ENCODE peak calls at places on chromosomes 12 and 14, in seven cellular contexts. G is mesendoderm, U is H9, S is trophoblast cell, Q is IMR-90, D is neuronal stem cell, Y is H1. O is an unnamed sample.

GRCh38 chr14:99268776-99269510 is 3.1 kb downstream of the BCL11B start:
- DNase-seq in G (no peak), S (no peak), U (peak), D (no peak), Q (no peak), Y (no peak), O (no peak)

GRCh38 chr14:77230914-77231313 is 40.1 kb downstream of the NGB start:
- DNase-seq in Q (no peak), Y (no peak), D (no peak), S (no peak), G (no peak), U (no peak), O (no peak)

GRCh38 chr14:37436519-37436918 is 158.5 kb downstream of the FOXA1 start:
- DNase-seq in G (no peak), Q (no peak), U (no peak), S (no peak), D (no peak), Y (no peak), O (no peak)

GRCh38 chr14:95885866-95886265 is 9.2 kb downstream of the TUNAR start:
- DNase-seq in Y (no peak), S (no peak), G (no peak), U (no peak), D (no peak), Q (no peak), O (no peak)

GRCh38 chr14:36655054-36655381 is 6.6 kb upstream of the PAX9 start:
- DNase-seq in U (peak), Y (no peak), G (peak), Q (no peak), D (no peak), S (no peak), O (no peak)

GRCh38 chr14:101556566-101557320 is 4.6 kb upstream of the DIO3 start:
- DNase-seq in U (no peak), S (no peak), D (no peak), G (no peak), Q (no peak), Y (no peak), O (no peak)

GRCh38 chr12:10705655-10706054 is 17.5 kb downstream of the YBX3 start:
- DNase-seq in Y (no peak), Q (peak), G (no peak), S (no peak), D (no peak), U (no peak), O (no peak)

GRCh38 chr12:53191885-53192530 is 11.3 kb upstream of the CSAD start:
- DNase-seq in S (no peak), Y (no peak), D (no peak), U (no peak), Q (no peak), G (no peak), O (no peak)

GRCh38 chr12:22283006-22283506 is 51.5 kb downstream of the ST8SIA1 start:
- DNase-seq in G (no peak), Y (no peak), D (no peak), Q (peak), U (no peak), S (no peak), O (peak)

GRCh38 chr12:62631531-62632520 is 165.2 kb downstream of the MON2 start:
- DNase-seq in Q (peak), U (peak), Y (peak), S (no peak), D (peak), G (peak), O (peak)

GRCh38 chr12:28489256-28489655 is 299.0 kb downstream of the CCDC91 start:
- DNase-seq in Y (no peak), G (no peak), S (no peak), U (no peak), D (no peak), Q (peak), O (no peak)

GRCh38 chr14:32939254-32940065 is 781 bp downstream of the NPAS3 start:
- DNase-seq in S (peak), G (peak), Q (peak), U (peak), Y (peak), D (peak), O (peak)

GRCh38 chr12:94073441-94074051 is 74.8 kb upstream of the PLXNC1 start:
- DNase-seq in Q (peak), Y (no peak), G (no peak), U (no peak), D (no peak), S (no peak), O (no peak)

GRCh38 chr12:56165369-56165768 is 7.2 kb downstream of the MYL6 start:
- DNase-seq in D (no peak), S (peak), Y (no peak), U (no peak), G (no peak), Q (no peak), O (no peak)

GRCh38 chr12:3122841-3123678 is 45.9 kb downstream of the TSPAN9 start:
- DNase-seq in Q (peak), U (peak), D (no peak), S (no peak), Y (no peak), G (peak), O (peak)

GRCh38 chr12:63084501-63084900 is 66.5 kb downstream of the AVPR1A start:
- DNase-seq in D (no peak), Y (no peak), U (no peak), Q (no peak), S (no peak), G (no peak), O (no peak)

GRCh38 chr14:64704145-64704742 is at the start of gene PLEKHG3:
- DNase-seq in Q (peak), U (peak), D (peak), G (peak), Y (peak), S (peak), O (peak)

GRCh38 chr12:6182279-6182898 is 17.8 kb upstream of the CD9 start:
- DNase-seq in D (no peak), G (no peak), S (peak), U (peak), Y (no peak), Q (peak), O (peak)

GRCh38 chr14:79643132-79643531 is 568.2 kb downstream of the DIO2 start:
- DNase-seq in D (no peak), Q (no peak), S (no peak), U (no peak), G (no peak), Y (no peak), O (no peak)

GRCh38 chr12:6318440-6318879 is 8.0 kb downstream of the PLEKHG6 start:
- DNase-seq in U (no peak), D (no peak), G (no peak), S (no peak), Y (no peak), Q (no peak), O (no peak)

GRCh38 chr12:6172086-6172485 is 28.1 kb upstream of the CD9 start:
- DNase-seq in S (peak), G (no peak), U (no peak), Y (no peak), D (no peak), Q (no peak), O (no peak)

GRCh38 chr12:54431911-54432814 is 13.1 kb upstream of the ITGA5 start:
- DNase-seq in Y (no peak), U (peak), Q (peak), D (no peak), S (peak), G (peak), O (peak)

GRCh38 chr12:103808239-103808880 is 32.7 kb downstream of the NT5DC3 start:
- DNase-seq in U (no peak), S (no peak), Y (no peak), G (no peak), D (no peak), Q (no peak), O (no peak)

GRCh38 chr12:29176951-29177350 is 27.9 kb downstream of the FAR2 start:
- DNase-seq in U (no peak), D (no peak), Y (no peak), G (no peak), S (no peak), Q (peak), O (peak)

GRCh38 chr12:14403711-14404164 is 38.3 kb downstream of the ATF7IP start:
- DNase-seq in U (no peak), Q (peak), S (no peak), G (no peak), D (no peak), Y (no peak), O (peak)

GRCh38 chr12:76558684-76559276 is 791 bp downstream of the OSBPL8 start:
- DNase-seq in U (peak), D (peak), Q (peak), Y (no peak), S (peak), G (peak), O (peak)

GRCh38 chr12:107458163-107458562 is 227.4 kb upstream of the PWP1 start:
- DNase-seq in D (no peak), Y (no peak), G (no peak), S (no peak), U (no peak), Q (no peak), O (no peak)

GRCh38 chr12:89768586-89769482 is 60.2 kb upstream of the ATP2B1 start:
- DNase-seq in Y (no peak), Q (peak), D (no peak), S (peak), G (no peak), U (no peak), O (peak)

GRCh38 chr12:3263282-3263681 is 186.1 kb downstream of the TSPAN9 start:
- DNase-seq in D (no peak), Q (no peak), Y (no peak), G (no peak), S (no peak), U (no peak), O (no peak)

GRCh38 chr12:114447274-114447716 is 41.4 kb upstream of the TBX5 start:
- DNase-seq in Q (no peak), D (no peak), S (no peak), G (peak), U (peak), Y (peak), O (no peak)

GRCh38 chr14:95156765-95157194 is 549 bp downstream of the DICER1 start:
- DNase-seq in S (peak), D (no peak), U (peak), G (no peak), Y (peak), Q (peak), O (no peak)

GRCh38 chr12:120093336-120093591 is 23.3 kb downstream of the RAB35 start:
- DNase-seq in G (no peak), U (no peak), Y (no peak), S (no peak), Q (no peak), D (no peak), O (no peak)

GRCh38 chr12:130439250-130439649 is 101.6 kb downstream of the PIWIL1 start:
- DNase-seq in G (no peak), Y (no peak), D (no peak), Q (no peak), U (no peak), S (no peak), O (no peak)

GRCh38 chr12:19546611-19547162 is 107.4 kb downstream of the AEBP2 start:
- DNase-seq in U (no peak), Y (no peak), G (no peak), D (no peak), S (no peak), Q (peak), O (peak)

GRCh38 chr14:32102152-32102787 is 25.2 kb downstream of the ARHGAP5 start:
- DNase-seq in D (no peak), S (no peak), Y (no peak), Q (no peak), U (no peak), G (no peak), O (no peak)

GRCh38 chr14:64289571-64289970 is 4.6 kb downstream of the ESR2 start:
- DNase-seq in S (no peak), Y (no peak), G (no peak), U (no peak), D (no peak), Q (no peak), O (no peak)

GRCh38 chr12:132376464-132376830 is 47.1 kb upstream of the GALNT9 start:
- DNase-seq in S (no peak), U (no peak), G (no peak), Y (no peak), Q (no peak), D (no peak), O (no peak)

GRCh38 chr14:77991128-77991772 is 178.9 kb upstream of the NRXN3 start:
- DNase-seq in Y (no peak), S (no peak), Q (no peak), U (no peak), G (peak), D (no peak), O (no peak)

DNA sequence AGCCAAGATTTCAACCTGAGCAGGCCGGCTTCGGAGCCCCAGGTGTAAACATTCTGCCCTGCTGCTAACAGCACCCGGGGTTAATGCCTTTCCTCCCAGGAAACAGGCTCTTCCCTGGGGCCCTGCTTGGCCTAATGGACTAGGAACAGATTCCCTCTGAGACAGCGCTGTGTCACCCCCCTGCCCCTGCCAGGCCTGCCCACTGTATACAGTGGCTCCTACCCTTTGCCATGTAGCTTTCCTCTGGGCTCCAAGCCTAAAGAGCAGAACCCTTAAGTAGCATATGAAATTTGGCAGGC is 28.3 kb upstream of the BCDIN3D start:
- DNase-seq in Y (peak), U (no peak), G (no peak), Q (no peak), D (no peak), S (no peak), O (no peak)
- H3K23ac ChIP-seq in Y (no peak), U (no peak), G (no peak), Q (no peak), D (no peak), S (no peak), O (no peak)

GRCh38 chr14:62138593-62138992 is 376.4 kb downstream of the SNAPC1 start:
- DNase-seq in Y (no peak), D (no peak), Q (peak), G (peak), U (no peak), S (no peak), O (no peak)
- H3K23ac ChIP-seq in Y (no peak), D (no peak), Q (no peak), G (no peak), U (no peak), S (no peak), O (no peak)

GRCh38 chr14:105203701-105204100 is 22.6 kb upstream of the NUDT14 start:
- DNase-seq in Y (no peak), U (no peak), Q (no peak), G (no peak), S (no peak), D (no peak), O (no peak)
- H3K23ac ChIP-seq in Y (no peak), U (no peak), Q (no peak), G (no peak), S (no peak), D (peak), O (no peak)

DNA sequence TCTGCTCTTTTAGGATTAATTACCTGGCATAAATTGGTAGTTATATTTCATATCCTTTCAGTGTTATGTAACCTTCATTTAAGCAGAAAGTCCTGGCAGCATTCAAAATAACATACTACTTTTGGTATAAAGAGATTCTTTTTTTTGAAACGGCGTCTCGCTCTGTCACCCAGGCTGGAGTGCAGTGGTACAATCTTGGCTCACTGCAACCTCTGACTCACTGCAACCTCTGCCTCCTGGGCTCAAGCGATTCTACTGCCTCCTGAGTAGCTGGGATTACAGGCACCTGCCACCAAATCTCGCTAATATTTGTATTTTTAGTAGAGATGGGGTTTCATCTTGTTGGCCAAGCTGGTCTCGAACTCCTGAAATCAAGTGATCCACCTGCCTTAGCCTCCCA is 9.2 kb downstream of the KTN1 start:
- DNase-seq in S (no peak), Q (no peak), D (no peak), Y (no peak), U (no peak), G (no peak), O (no peak)
- H3K23ac ChIP-seq in S (no peak), Q (no peak), D (no peak), Y (no peak), U (no peak), G (no peak), O (no peak)

GRCh38 chr14:102939820-102940561 is 17.5 kb downstream of the AMN start:
- DNase-seq in Q (no peak), U (no peak), Y (no peak), S (no peak), D (no peak), G (no peak), O (no peak)

GRCh38 chr14:102938191-102938590 is 15.7 kb downstream of the AMN start:
- DNase-seq in D (no peak), G (no peak), Y (no peak), S (no peak), U (peak), Q (no peak), O (no peak)

GRCh38 chr14:102937331-102938175 is 15.1 kb downstream of the AMN start:
- DNase-seq in S (no peak), U (no peak), G (no peak), D (no peak), Y (no peak), Q (no peak), O (no peak)

GRCh38 chr14:102940729-102941362 is 18.4 kb downstream of the AMN start:
- DNase-seq in D (no peak), U (no peak), G (no peak), Y (no peak), Q (no peak), S (no peak), O (no peak)

GRCh38 chr14:102939329-102939728 is 16.9 kb downstream of the AMN start:
- DNase-seq in Q (no peak), D (no peak), G (no peak), U (no peak), Y (no peak), S (no peak), O (no peak)
- H3K23ac ChIP-seq in Q (no peak), D (no peak), G (no peak), U (no peak), Y (no peak), S (no peak), O (no peak)

GRCh38 chr12:95073698-95074520 is 491 bp upstream of the NR2C1 start:
- DNase-seq in Y (no peak), G (no peak), Q (no peak), S (peak), U (peak), D (no peak), O (no peak)

GRCh38 chr12:95070378-95070777 is 3.0 kb downstream of the NR2C1 start:
- DNase-seq in Q (no peak), S (no peak), U (no peak), D (no peak), Y (no peak), G (no peak), O (no peak)

GRCh38 chr12:95077341-95077740 is 3.9 kb upstream of the NR2C1 start:
- DNase-seq in D (no peak), S (no peak), Y (no peak), G (no peak), U (no peak), Q (no peak), O (no peak)

GRCh38 chr12:95072900-95073697 is at the start of gene NR2C1:
- DNase-seq in U (peak), Q (peak), G (peak), Y (peak), D (peak), S (peak), O (peak)

DNA sequence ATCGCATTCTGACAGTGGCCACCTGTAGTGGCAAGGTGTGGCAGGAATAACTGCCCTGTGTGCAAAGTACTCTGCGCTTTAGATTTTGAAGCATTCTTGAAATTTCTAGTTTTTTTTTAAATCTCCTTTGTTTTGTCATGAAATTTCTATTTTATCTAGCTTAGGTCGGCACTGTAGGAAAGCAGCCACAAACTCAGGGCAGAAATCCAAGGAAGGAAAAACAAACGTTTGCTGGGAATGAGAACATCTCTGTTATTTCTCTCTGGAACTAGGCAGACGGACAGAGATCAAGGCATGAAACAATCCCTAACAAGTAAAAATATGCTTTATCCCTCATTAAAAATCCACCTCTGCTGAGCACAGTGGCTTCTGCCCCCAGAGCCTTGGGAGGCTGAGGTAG is 1.3 kb upstream of the NR2C1 start:
- DNase-seq in S (no peak), Q (no peak), G (no peak), Y (no peak), D (no peak), U (no peak), O (no peak)
- H3K23ac ChIP-seq in S (no peak), Q (no peak), G (no peak), Y (no peak), D (no peak), U (no peak), O (no peak)

GRCh38 chr12:57198329-57198728 is 18.3 kb upstream of the NXPH4 start:
- DNase-seq in S (no peak), Y (no peak), U (no peak), Q (no peak), G (no peak), D (no peak), O (no peak)

GRCh38 chr12:57196439-57196838 is 20.2 kb upstream of the NXPH4 start:
- DNase-seq in D (no peak), U (no peak), Y (no peak), S (no peak), Q (no peak), G (no peak), O (no peak)

GRCh38 chr12:57195186-57195585 is 21.4 kb upstream of the NXPH4 start:
- DNase-seq in D (no peak), S (no peak), G (no peak), U (no peak), Q (no peak), Y (no peak), O (no peak)

GRCh38 chr12:57195655-57196371 is 20.8 kb upstream of the NXPH4 start:
- DNase-seq in S (no peak), D (no peak), Q (no peak), Y (no peak), U (no peak), G (no peak), O (no peak)

DNA sequence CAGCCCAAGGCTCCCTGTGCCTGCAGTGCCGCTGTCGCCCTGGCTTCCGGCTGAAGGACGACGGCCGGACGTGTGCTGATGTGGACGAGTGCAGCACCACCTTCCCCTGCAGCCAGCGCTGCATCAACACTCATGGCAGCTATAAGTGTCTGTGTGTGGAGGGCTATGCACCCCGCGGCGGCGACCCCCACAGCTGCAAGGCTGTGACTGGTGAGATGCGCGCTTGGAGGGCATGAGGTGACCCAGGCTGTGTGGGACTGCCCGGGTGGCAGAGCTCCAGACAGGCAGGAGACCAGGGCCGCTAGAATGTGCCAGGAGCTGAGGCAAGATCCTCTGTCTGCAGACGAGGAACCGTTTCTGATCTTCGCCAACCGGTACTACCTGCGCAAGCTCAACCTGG is 19.6 kb upstream of the NXPH4 start:
- DNase-seq in D (no peak), G (no peak), Y (no peak), S (no peak), Q (no peak), U (no peak), O (no peak)
- H3K23ac ChIP-seq in D (peak), G (no peak), Y (no peak), S (no peak), Q (no peak), U (no peak), O (no peak)

GRCh38 chr12:96143392-96143791 is 50.8 kb upstream of the ELK3 start:
- DNase-seq in U (no peak), D (no peak), G (no peak), Y (no peak), S (no peak), Q (no peak), O (no peak)
- H3K23ac ChIP-seq in U (no peak), D (no peak), G (no peak), Y (no peak), S (no peak), Q (no peak), O (no peak)